ENCODE peak calls at places on chromosomes 11 and 22, in five cellular contexts. One of them, this sample, is unnamed.

GRCh38 chr11:123851110-123851509 is 34.4 kb downstream of the TMEM225 start:
- DNase-seq in GM06990: no peak
- DNase-seq in Panc1: no peak
- DNase-seq in cardiac muscle cell: no peak
- DNase-seq in WERI-Rb-1: no peak
- DNase-seq in this sample: no peak

GRCh38 chr11:61486779-61487178 is 21.8 kb upstream of the LRRC10B start:
- DNase-seq in GM06990: no peak
- DNase-seq in Panc1: no peak
- DNase-seq in cardiac muscle cell: no peak
- DNase-seq in WERI-Rb-1: no peak
- DNase-seq in this sample: no peak

GRCh38 chr11:80146231-80146630 is 705.4 kb upstream of the TENM4 start:
- DNase-seq in GM06990: no peak
- DNase-seq in Panc1: no peak
- DNase-seq in cardiac muscle cell: no peak
- DNase-seq in WERI-Rb-1: no peak
- DNase-seq in this sample: no peak

GRCh38 chr11:17786824-17787525 is 52.4 kb downstream of the KCNC1 start:
- DNase-seq in GM06990: no peak
- DNase-seq in Panc1: no peak
- DNase-seq in cardiac muscle cell: peak
- DNase-seq in WERI-Rb-1: no peak
- DNase-seq in this sample: no peak

GRCh38 chr11:63729326-63729725 is 39.2 kb downstream of the ZFTA start:
- DNase-seq in GM06990: no peak
- DNase-seq in Panc1: no peak
- DNase-seq in cardiac muscle cell: peak
- DNase-seq in WERI-Rb-1: no peak
- DNase-seq in this sample: no peak

GRCh38 chr11:37141707-37142106 is 543.7 kb upstream of the RAG2 start:
- DNase-seq in GM06990: no peak
- DNase-seq in Panc1: no peak
- DNase-seq in cardiac muscle cell: peak
- DNase-seq in WERI-Rb-1: no peak
- DNase-seq in this sample: no peak

GRCh38 chr11:44817207-44817944 is 90.6 kb downstream of the TSPAN18 start:
- DNase-seq in GM06990: no peak
- DNase-seq in Panc1: no peak
- DNase-seq in cardiac muscle cell: no peak
- DNase-seq in WERI-Rb-1: no peak
- DNase-seq in this sample: no peak

GRCh38 chr22:46491936-46492335 is 45.5 kb downstream of the CELSR1 start:
- DNase-seq in GM06990: no peak
- DNase-seq in Panc1: no peak
- DNase-seq in cardiac muscle cell: no peak
- DNase-seq in WERI-Rb-1: no peak
- DNase-seq in this sample: no peak

GRCh38 chr11:68345776-68346728 is 33.7 kb downstream of the LRP5 start:
- DNase-seq in GM06990: no peak
- DNase-seq in Panc1: no peak
- DNase-seq in cardiac muscle cell: peak
- DNase-seq in WERI-Rb-1: no peak
- DNase-seq in this sample: no peak

GRCh38 chr11:29826878-29827277 is 190.0 kb downstream of the KCNA4 start:
- DNase-seq in GM06990: no peak
- DNase-seq in Panc1: no peak
- DNase-seq in cardiac muscle cell: no peak
- DNase-seq in WERI-Rb-1: no peak
- DNase-seq in this sample: no peak

GRCh38 chr11:45500457-45500856 is 165.0 kb downstream of the CHST1 start:
- DNase-seq in GM06990: no peak
- DNase-seq in Panc1: no peak
- DNase-seq in cardiac muscle cell: peak
- DNase-seq in WERI-Rb-1: no peak
- DNase-seq in this sample: no peak

GRCh38 chr11:70834984-70835560 is 417.3 kb downstream of the SHANK2 start:
- DNase-seq in GM06990: no peak
- DNase-seq in Panc1: no peak
- DNase-seq in cardiac muscle cell: no peak
- DNase-seq in WERI-Rb-1: no peak
- DNase-seq in this sample: no peak

GRCh38 chr11:57772562-57772961 is 11.0 kb downstream of the CTNND1 start:
- DNase-seq in GM06990: no peak
- DNase-seq in Panc1: no peak
- DNase-seq in cardiac muscle cell: no peak
- DNase-seq in WERI-Rb-1: no peak
- DNase-seq in this sample: no peak

GRCh38 chr11:66818231-66818955 is 24.8 kb upstream of the RCE1 start:
- DNase-seq in GM06990: no peak
- DNase-seq in Panc1: no peak
- DNase-seq in cardiac muscle cell: no peak
- DNase-seq in WERI-Rb-1: no peak
- DNase-seq in this sample: no peak

GRCh38 chr22:38802671-38803121 is 8.8 kb upstream of the DNAL4 start:
- DNase-seq in GM06990: no peak
- DNase-seq in Panc1: peak
- DNase-seq in cardiac muscle cell: peak
- DNase-seq in WERI-Rb-1: no peak
- DNase-seq in this sample: no peak

GRCh38 chr11:16185042-16185441 is 171.3 kb downstream of the SOX6 start:
- DNase-seq in GM06990: no peak
- DNase-seq in Panc1: no peak
- DNase-seq in cardiac muscle cell: no peak
- DNase-seq in WERI-Rb-1: no peak
- DNase-seq in this sample: no peak

GRCh38 chr11:102603091-102603490 is 22.0 kb downstream of the MMP20 start:
- DNase-seq in GM06990: no peak
- DNase-seq in Panc1: no peak
- DNase-seq in cardiac muscle cell: peak
- DNase-seq in WERI-Rb-1: no peak
- DNase-seq in this sample: no peak

GRCh38 chr11:79959318-79959717 is 518.5 kb upstream of the TENM4 start:
- DNase-seq in GM06990: no peak
- DNase-seq in Panc1: no peak
- DNase-seq in cardiac muscle cell: no peak
- DNase-seq in WERI-Rb-1: no peak
- DNase-seq in this sample: no peak

GRCh38 chr11:109853156-109853776 is 239.9 kb upstream of the ZC3H12C start:
- DNase-seq in GM06990: peak
- DNase-seq in Panc1: peak
- DNase-seq in cardiac muscle cell: peak
- DNase-seq in WERI-Rb-1: peak
- DNase-seq in this sample: no peak

GRCh38 chr11:66417000-66417399 is 3.8 kb upstream of the NPAS4 start:
- DNase-seq in GM06990: no peak
- DNase-seq in Panc1: no peak
- DNase-seq in cardiac muscle cell: no peak
- DNase-seq in WERI-Rb-1: no peak
- DNase-seq in this sample: no peak

GRCh38 chr22:44091021-44091721 is 67.1 kb downstream of the PARVB start:
- DNase-seq in GM06990: no peak
- DNase-seq in Panc1: no peak
- DNase-seq in cardiac muscle cell: peak
- DNase-seq in WERI-Rb-1: peak
- DNase-seq in this sample: no peak

GRCh38 chr22:24697671-24698082 is 76.8 kb downstream of the PIWIL3 start:
- DNase-seq in GM06990: no peak
- DNase-seq in Panc1: no peak
- DNase-seq in cardiac muscle cell: no peak
- DNase-seq in WERI-Rb-1: no peak
- DNase-seq in this sample: no peak

GRCh38 chr11:31823372-31824371 is 12.6 kb upstream of the PAX6 start:
- DNase-seq in GM06990: no peak
- DNase-seq in Panc1: no peak
- DNase-seq in cardiac muscle cell: no peak
- DNase-seq in WERI-Rb-1: no peak
- DNase-seq in this sample: no peak

GRCh38 chr11:83409891-83410290 is 123.7 kb upstream of the CCDC90B start:
- DNase-seq in GM06990: no peak
- DNase-seq in Panc1: no peak
- DNase-seq in cardiac muscle cell: no peak
- DNase-seq in WERI-Rb-1: no peak
- DNase-seq in this sample: no peak

GRCh38 chr11:74682731-74683278 is 48.4 kb downstream of the CHRDL2 start:
- DNase-seq in GM06990: no peak
- DNase-seq in Panc1: no peak
- DNase-seq in cardiac muscle cell: no peak
- DNase-seq in WERI-Rb-1: no peak
- DNase-seq in this sample: no peak

GRCh38 chr11:120547871-120548681 is 36.5 kb downstream of the GRIK4 start:
- DNase-seq in GM06990: no peak
- DNase-seq in Panc1: no peak
- DNase-seq in cardiac muscle cell: peak
- DNase-seq in WERI-Rb-1: peak
- DNase-seq in this sample: no peak
- TF ChIP-seq CTCF in GM06990: no peak
- TF ChIP-seq CTCF in Panc1: no peak
- TF ChIP-seq CTCF in cardiac muscle cell: no peak
- TF ChIP-seq CTCF in WERI-Rb-1: no peak
- TF ChIP-seq CTCF in this sample: no peak

GRCh38 chr11:94545641-94546470 is 2.1 kb downstream of the FUT4 start:
- DNase-seq in GM06990: no peak
- DNase-seq in Panc1: no peak
- DNase-seq in cardiac muscle cell: no peak
- DNase-seq in WERI-Rb-1: no peak
- DNase-seq in this sample: no peak

GRCh38 chr11:94546886-94547285 is 3.2 kb downstream of the FUT4 start:
- DNase-seq in GM06990: no peak
- DNase-seq in Panc1: no peak
- DNase-seq in cardiac muscle cell: no peak
- DNase-seq in WERI-Rb-1: no peak
- DNase-seq in this sample: no peak

GRCh38 chr11:94544582-94544831 is 786 bp downstream of the FUT4 start:
- DNase-seq in GM06990: no peak
- DNase-seq in Panc1: no peak
- DNase-seq in cardiac muscle cell: no peak
- DNase-seq in WERI-Rb-1: no peak
- DNase-seq in this sample: no peak

GRCh38 chr11:94544832-94545640 is 1.3 kb downstream of the FUT4 start:
- DNase-seq in GM06990: no peak
- DNase-seq in Panc1: no peak
- DNase-seq in cardiac muscle cell: peak
- DNase-seq in WERI-Rb-1: no peak
- DNase-seq in this sample: peak

DNA sequence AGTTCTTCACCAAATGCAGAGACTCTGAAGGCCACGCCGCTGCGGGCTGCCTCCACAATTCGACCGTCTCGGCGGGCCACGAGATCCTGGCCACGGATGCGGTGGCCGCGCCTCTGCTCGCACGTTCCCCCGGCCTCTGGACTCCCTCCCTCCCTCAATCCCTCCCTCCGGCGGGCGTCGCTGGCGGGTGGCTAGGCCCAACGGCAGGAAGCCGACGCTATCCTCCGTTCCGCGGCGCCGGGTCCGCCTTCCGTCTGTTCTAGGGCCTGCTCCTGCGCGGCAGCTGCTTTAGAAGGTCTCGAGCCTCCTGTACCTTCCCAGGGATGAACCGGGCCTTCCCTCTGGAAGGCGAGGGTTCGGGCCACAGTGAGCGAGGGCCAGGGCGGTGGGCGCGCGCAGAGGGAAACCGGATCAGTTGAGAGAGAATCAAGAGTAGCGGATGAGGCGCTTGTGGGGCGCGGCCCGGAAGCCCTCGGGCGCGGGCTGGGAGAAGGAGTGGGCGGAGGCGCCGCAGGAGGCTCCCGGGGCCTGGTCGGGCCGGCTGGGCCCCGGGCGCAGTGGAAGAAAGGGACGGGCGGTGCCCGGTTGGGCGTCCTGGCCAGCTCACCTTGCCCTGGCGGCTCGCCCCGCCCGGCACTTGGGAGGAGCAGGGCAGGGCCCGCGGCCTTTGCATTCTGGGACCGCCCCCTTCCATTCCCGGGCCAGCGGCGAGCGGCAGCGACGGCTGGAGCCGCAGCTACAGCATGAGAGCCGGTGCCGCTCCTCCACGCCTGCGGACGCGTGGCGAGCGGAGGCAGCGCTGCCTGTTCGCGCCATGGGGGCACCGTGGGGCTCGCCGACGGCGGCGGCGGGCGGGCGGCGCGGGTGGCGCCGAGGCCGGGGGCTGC is at the start of gene FUT4:
- DNase-seq in GM06990: peak
- DNase-seq in Panc1: no peak
- DNase-seq in cardiac muscle cell: peak
- DNase-seq in WERI-Rb-1: peak
- DNase-seq in this sample: peak
- TF ChIP-seq CTCF in GM06990: peak
- TF ChIP-seq CTCF in Panc1: no peak
- TF ChIP-seq CTCF in cardiac muscle cell: no peak
- TF ChIP-seq CTCF in WERI-Rb-1: no peak
- TF ChIP-seq CTCF in this sample: no peak

DNA sequence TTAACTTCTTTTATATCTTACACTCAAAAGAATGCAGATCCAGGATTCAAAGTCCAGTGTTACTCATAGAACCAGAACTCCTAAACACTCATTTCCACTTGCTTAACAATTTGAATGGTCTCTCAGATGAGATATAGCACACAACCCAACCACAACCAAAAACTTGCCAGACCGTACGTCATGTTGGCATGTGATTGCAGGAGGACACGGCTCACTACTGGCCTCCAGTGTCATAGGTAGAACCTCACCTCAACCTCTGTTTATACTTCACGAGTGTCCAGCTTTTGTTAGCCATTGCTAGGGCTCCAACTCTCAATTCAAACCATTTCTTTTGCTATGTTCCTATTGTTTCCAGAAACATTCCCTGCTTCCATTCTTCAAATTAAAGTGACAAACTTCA is 58.5 kb upstream of the PDGFD start:
- DNase-seq in GM06990: no peak
- DNase-seq in Panc1: no peak
- DNase-seq in cardiac muscle cell: no peak
- DNase-seq in WERI-Rb-1: no peak
- DNase-seq in this sample: no peak
- TF ChIP-seq CTCF in GM06990: no peak
- TF ChIP-seq CTCF in Panc1: no peak
- TF ChIP-seq CTCF in cardiac muscle cell: no peak
- TF ChIP-seq CTCF in WERI-Rb-1: no peak
- TF ChIP-seq CTCF in this sample: no peak

DNA sequence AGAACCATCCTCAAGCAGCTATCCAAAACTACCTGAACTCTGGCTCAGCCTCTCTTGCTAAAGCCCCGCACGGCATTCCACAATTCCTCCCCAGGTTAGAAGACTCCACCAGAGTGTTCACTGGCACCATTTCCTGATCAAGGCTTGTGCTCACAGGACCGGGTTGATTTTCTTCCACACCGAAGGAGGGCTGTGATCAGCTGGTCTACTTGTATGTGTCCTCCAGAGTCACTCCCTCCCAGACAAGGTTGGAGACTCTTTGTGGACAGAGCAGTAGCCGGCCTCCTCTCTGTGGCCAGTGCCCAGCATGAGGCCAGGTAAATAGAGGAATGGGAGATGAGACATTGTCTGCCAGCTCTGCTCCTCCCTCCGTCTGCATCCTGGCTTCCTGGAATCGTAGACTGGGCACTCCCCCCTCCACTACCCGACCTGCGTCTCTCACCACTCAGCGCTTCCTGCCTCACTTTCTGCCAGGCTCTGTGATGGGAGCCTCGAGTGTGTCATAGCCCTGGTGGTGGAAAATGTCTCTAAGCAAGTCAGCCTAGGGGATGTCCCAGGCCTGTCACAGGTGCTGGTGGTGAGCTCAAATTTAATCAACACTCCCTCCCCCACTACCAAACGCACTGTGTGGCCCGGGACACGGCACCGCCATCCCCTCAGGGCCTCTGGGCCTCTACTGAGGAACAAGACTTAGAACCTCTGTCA is 12.5 kb upstream of the TMPRSS6 start:
- DNase-seq in GM06990: peak
- DNase-seq in Panc1: no peak
- DNase-seq in cardiac muscle cell: peak
- DNase-seq in WERI-Rb-1: no peak
- DNase-seq in this sample: no peak
- TF ChIP-seq CTCF in GM06990: no peak
- TF ChIP-seq CTCF in Panc1: no peak
- TF ChIP-seq CTCF in cardiac muscle cell: no peak
- TF ChIP-seq CTCF in WERI-Rb-1: no peak
- TF ChIP-seq CTCF in this sample: no peak

This sample was measured in progenitor cell of endocrine pancreas.